ENCODE peak calls at places on chromosomes 7 and 10, in five cellular contexts. One of them, this sample, is unnamed.

GRCh38 chr10:120970595-120971529 is 119.7 kb downstream of the WDR11 start:
- DNase-seq in fibroblast of the aortic adventitia: no peak
- DNase-seq in GM12865: no peak
- DNase-seq in lower lobe of right lung: no peak
- DNase-seq in coronary artery: no peak
- DNase-seq in this sample: no peak

GRCh38 chr7:36207451-36208291 is 54.6 kb downstream of the EEPD1 start:
- DNase-seq in fibroblast of the aortic adventitia: peak
- DNase-seq in GM12865: no peak
- DNase-seq in lower lobe of right lung: peak
- DNase-seq in coronary artery: no peak
- DNase-seq in this sample: no peak

GRCh38 chr7:76011437-76011836 is 17.0 kb upstream of the TMEM120A start:
- DNase-seq in fibroblast of the aortic adventitia: peak
- DNase-seq in GM12865: no peak
- DNase-seq in lower lobe of right lung: no peak
- DNase-seq in coronary artery: no peak
- DNase-seq in this sample: no peak

GRCh38 chr7:114085592-114086490 is 167.0 kb upstream of the PPP1R3A start:
- DNase-seq in fibroblast of the aortic adventitia: peak
- DNase-seq in GM12865: peak
- DNase-seq in lower lobe of right lung: peak
- DNase-seq in coronary artery: peak
- DNase-seq in this sample: peak

GRCh38 chr10:78977761-78978305 is 90.9 kb upstream of the ZMIZ1 start:
- DNase-seq in fibroblast of the aortic adventitia: peak
- DNase-seq in GM12865: no peak
- DNase-seq in lower lobe of right lung: peak
- DNase-seq in coronary artery: no peak
- DNase-seq in this sample: no peak

GRCh38 chr7:17144313-17144712 is 154.1 kb upstream of the AHR start:
- DNase-seq in fibroblast of the aortic adventitia: peak
- DNase-seq in GM12865: no peak
- DNase-seq in lower lobe of right lung: no peak
- DNase-seq in coronary artery: no peak
- DNase-seq in this sample: no peak

GRCh38 chr7:93981480-93981874 is 22.7 kb downstream of the BET1 start:
- DNase-seq in fibroblast of the aortic adventitia: peak
- DNase-seq in GM12865: no peak
- DNase-seq in lower lobe of right lung: no peak
- DNase-seq in coronary artery: no peak
- DNase-seq in this sample: no peak

GRCh38 chr7:89618269-89618668 is 536.0 kb upstream of the STEAP1 start:
- DNase-seq in fibroblast of the aortic adventitia: no peak
- DNase-seq in GM12865: no peak
- DNase-seq in lower lobe of right lung: no peak
- DNase-seq in coronary artery: no peak
- DNase-seq in this sample: no peak

GRCh38 chr10:97444212-97444611 is 1.6 kb downstream of the EXOSC1 start:
- DNase-seq in fibroblast of the aortic adventitia: no peak
- DNase-seq in GM12865: no peak
- DNase-seq in lower lobe of right lung: no peak
- DNase-seq in coronary artery: no peak
- DNase-seq in this sample: no peak

GRCh38 chr7:91772100-91772794 is 108.3 kb downstream of the MTERF1 start:
- DNase-seq in fibroblast of the aortic adventitia: peak
- DNase-seq in GM12865: no peak
- DNase-seq in lower lobe of right lung: no peak
- DNase-seq in coronary artery: no peak
- DNase-seq in this sample: no peak

GRCh38 chr7:35728412-35729060 is 33.6 kb upstream of the HERPUD2 start:
- DNase-seq in fibroblast of the aortic adventitia: peak
- DNase-seq in GM12865: peak
- DNase-seq in lower lobe of right lung: no peak
- DNase-seq in coronary artery: no peak
- DNase-seq in this sample: no peak

GRCh38 chr10:58963101-58963534 is 213.3 kb upstream of the PHYHIPL start:
- DNase-seq in fibroblast of the aortic adventitia: no peak
- DNase-seq in GM12865: peak
- DNase-seq in lower lobe of right lung: no peak
- DNase-seq in coronary artery: no peak
- DNase-seq in this sample: no peak

GRCh38 chr10:44851881-44852280 is 59.3 kb upstream of the TMEM72 start:
- DNase-seq in fibroblast of the aortic adventitia: no peak
- DNase-seq in GM12865: no peak
- DNase-seq in lower lobe of right lung: no peak
- DNase-seq in coronary artery: no peak
- DNase-seq in this sample: no peak

GRCh38 chr7:106471686-106472440 is 187.1 kb upstream of the NAMPT start:
- DNase-seq in fibroblast of the aortic adventitia: no peak
- DNase-seq in GM12865: no peak
- DNase-seq in lower lobe of right lung: no peak
- DNase-seq in coronary artery: no peak
- DNase-seq in this sample: no peak

GRCh38 chr10:5930272-5930671 is 40.2 kb downstream of the FBH1 start:
- DNase-seq in fibroblast of the aortic adventitia: no peak
- DNase-seq in GM12865: no peak
- DNase-seq in lower lobe of right lung: no peak
- DNase-seq in coronary artery: no peak
- DNase-seq in this sample: no peak

GRCh38 chr10:45509491-45509890 is 135.5 kb downstream of the ALOX5 start:
- DNase-seq in fibroblast of the aortic adventitia: no peak
- DNase-seq in GM12865: no peak
- DNase-seq in lower lobe of right lung: no peak
- DNase-seq in coronary artery: no peak
- DNase-seq in this sample: no peak

GRCh38 chr7:130865408-130866236 is 131.6 kb upstream of the KLF14 start:
- DNase-seq in fibroblast of the aortic adventitia: peak
- DNase-seq in GM12865: no peak
- DNase-seq in lower lobe of right lung: no peak
- DNase-seq in coronary artery: no peak
- DNase-seq in this sample: no peak
- TF ChIP-seq CTCF in fibroblast of the aortic adventitia: peak
- TF ChIP-seq CTCF in GM12865: no peak
- TF ChIP-seq CTCF in lower lobe of right lung: no peak
- TF ChIP-seq CTCF in coronary artery: no peak
- TF ChIP-seq CTCF in this sample: no peak

DNA sequence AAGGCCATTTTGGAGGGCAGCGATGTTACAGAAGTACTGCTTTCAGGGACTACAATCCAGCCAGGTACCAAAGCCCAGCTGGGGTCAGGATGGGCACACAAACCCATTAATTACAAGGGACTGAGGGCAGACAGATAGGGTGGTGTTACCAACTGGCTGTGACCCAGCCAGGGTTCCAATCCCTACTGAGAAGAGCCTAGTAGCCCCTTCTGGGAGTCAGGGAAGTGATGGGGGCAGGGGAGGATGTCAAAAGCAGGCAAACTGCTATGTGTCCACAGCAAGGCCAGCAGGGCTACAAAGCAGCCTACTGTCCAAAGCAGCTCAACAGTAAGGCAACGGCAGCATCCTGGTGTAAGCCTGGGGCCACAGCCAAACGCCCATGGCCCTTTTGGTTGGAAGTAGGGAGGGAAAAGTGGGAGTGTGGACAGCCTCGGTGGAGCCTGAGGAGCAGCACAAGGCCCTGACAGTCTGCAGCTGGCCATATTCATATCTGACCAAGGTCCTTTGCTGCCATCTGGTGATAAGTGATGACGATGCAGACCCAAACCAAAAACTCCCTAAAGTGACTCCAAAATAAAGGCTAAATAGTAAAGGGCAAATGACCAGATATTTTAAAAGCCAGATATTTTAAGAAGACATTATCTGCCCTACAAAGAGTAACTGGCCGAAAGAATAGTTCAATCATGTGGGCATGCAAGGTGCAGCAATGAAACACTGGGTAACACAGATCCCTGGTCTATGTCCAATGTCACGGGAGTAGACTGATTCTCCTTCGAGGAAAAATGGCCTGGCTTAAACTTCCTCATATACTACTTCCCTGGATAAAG is 56.9 kb downstream of the XPNPEP1 start:
- DNase-seq in fibroblast of the aortic adventitia: no peak
- DNase-seq in GM12865: no peak
- DNase-seq in lower lobe of right lung: no peak
- DNase-seq in coronary artery: no peak
- DNase-seq in this sample: no peak
- TF ChIP-seq CTCF in fibroblast of the aortic adventitia: peak
- TF ChIP-seq CTCF in GM12865: no peak
- TF ChIP-seq CTCF in lower lobe of right lung: peak
- TF ChIP-seq CTCF in coronary artery: no peak
- TF ChIP-seq CTCF in this sample: peak

GRCh38 chr7:102473271-102473991 is 5.3 kb downstream of the POLR2J start:
- DNase-seq in fibroblast of the aortic adventitia: no peak
- DNase-seq in GM12865: no peak
- DNase-seq in lower lobe of right lung: peak
- DNase-seq in coronary artery: no peak
- DNase-seq in this sample: no peak
- TF ChIP-seq CTCF in fibroblast of the aortic adventitia: no peak
- TF ChIP-seq CTCF in GM12865: no peak
- TF ChIP-seq CTCF in lower lobe of right lung: no peak
- TF ChIP-seq CTCF in coronary artery: no peak
- TF ChIP-seq CTCF in this sample: no peak

GRCh38 chr7:112214887-112215286 is 8.4 kb downstream of the ZNF277 start:
- DNase-seq in fibroblast of the aortic adventitia: no peak
- DNase-seq in GM12865: no peak
- DNase-seq in lower lobe of right lung: no peak
- DNase-seq in coronary artery: no peak
- DNase-seq in this sample: no peak
- TF ChIP-seq CTCF in fibroblast of the aortic adventitia: no peak
- TF ChIP-seq CTCF in GM12865: no peak
- TF ChIP-seq CTCF in lower lobe of right lung: no peak
- TF ChIP-seq CTCF in coronary artery: no peak
- TF ChIP-seq CTCF in this sample: no peak

GRCh38 chr7:99929730-99930053 is 272 bp upstream of the GJC3 start:
- DNase-seq in fibroblast of the aortic adventitia: no peak
- DNase-seq in GM12865: no peak
- DNase-seq in lower lobe of right lung: no peak
- DNase-seq in coronary artery: no peak
- DNase-seq in this sample: no peak
- TF ChIP-seq CTCF in fibroblast of the aortic adventitia: no peak
- TF ChIP-seq CTCF in GM12865: no peak
- TF ChIP-seq CTCF in lower lobe of right lung: no peak
- TF ChIP-seq CTCF in coronary artery: no peak
- TF ChIP-seq CTCF in this sample: no peak

GRCh38 chr7:4642468-4643203 is 39.5 kb upstream of the FOXK1 start:
- DNase-seq in fibroblast of the aortic adventitia: peak
- DNase-seq in GM12865: peak
- DNase-seq in lower lobe of right lung: no peak
- DNase-seq in coronary artery: no peak
- DNase-seq in this sample: no peak

GRCh38 chr7:4641091-4641666 is 40.9 kb upstream of the FOXK1 start:
- DNase-seq in fibroblast of the aortic adventitia: peak
- DNase-seq in GM12865: no peak
- DNase-seq in lower lobe of right lung: no peak
- DNase-seq in coronary artery: no peak
- DNase-seq in this sample: no peak

GRCh38 chr7:4638781-4639575 is 43.1 kb upstream of the FOXK1 start:
- DNase-seq in fibroblast of the aortic adventitia: no peak
- DNase-seq in GM12865: peak
- DNase-seq in lower lobe of right lung: no peak
- DNase-seq in coronary artery: no peak
- DNase-seq in this sample: no peak

GRCh38 chr7:4645241-4645640 is 36.9 kb upstream of the FOXK1 start:
- DNase-seq in fibroblast of the aortic adventitia: peak
- DNase-seq in GM12865: no peak
- DNase-seq in lower lobe of right lung: no peak
- DNase-seq in coronary artery: no peak
- DNase-seq in this sample: no peak

DNA sequence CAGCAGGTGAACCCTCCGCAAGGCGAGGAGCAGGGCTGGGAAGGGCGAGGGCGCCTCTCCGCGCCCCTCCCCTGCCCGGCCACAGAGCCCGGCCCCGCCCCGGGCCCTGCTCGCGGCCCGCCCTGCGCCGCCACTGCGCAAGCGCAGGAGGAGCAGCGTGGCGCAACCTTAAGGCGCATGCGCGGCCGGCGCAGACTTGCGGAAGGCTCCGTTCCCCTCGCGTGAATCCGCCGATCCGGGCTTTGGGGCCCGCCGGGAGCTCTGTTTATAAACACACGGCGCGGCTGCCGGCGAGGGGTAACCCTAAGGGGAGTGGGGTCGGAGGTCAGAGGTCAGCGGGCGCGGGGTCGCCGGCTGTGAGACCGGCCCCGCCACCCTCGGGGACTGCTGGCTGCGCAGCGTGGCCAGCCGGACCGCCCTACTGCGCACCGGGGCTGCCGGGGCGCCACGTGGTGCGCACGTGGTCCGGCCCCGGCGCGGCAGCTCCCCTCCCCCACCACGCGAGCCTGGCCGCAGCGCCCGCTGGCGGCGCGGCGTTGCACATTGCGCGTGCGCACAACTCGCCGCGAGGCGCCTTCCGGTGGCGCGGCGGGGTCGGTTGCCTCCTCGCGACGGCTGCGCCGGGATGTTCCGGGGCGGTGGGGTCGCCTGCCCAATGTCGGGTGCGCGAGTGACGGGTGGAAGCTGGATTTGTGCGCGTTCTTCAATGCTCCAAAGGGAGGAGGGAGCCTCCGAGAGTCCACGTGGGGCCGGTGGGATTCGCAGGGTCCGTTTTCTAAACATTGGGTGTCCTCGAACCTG is 40.2 kb upstream of the FOXK1 start:
- DNase-seq in fibroblast of the aortic adventitia: peak
- DNase-seq in GM12865: peak
- DNase-seq in lower lobe of right lung: peak
- DNase-seq in coronary artery: peak
- DNase-seq in this sample: peak
- TF ChIP-seq CTCF in fibroblast of the aortic adventitia: peak
- TF ChIP-seq CTCF in GM12865: peak
- TF ChIP-seq CTCF in lower lobe of right lung: peak
- TF ChIP-seq CTCF in coronary artery: peak
- TF ChIP-seq CTCF in this sample: peak

GRCh38 chr7:133854739-133855138 is 272.4 kb upstream of the LRGUK start:
- DNase-seq in fibroblast of the aortic adventitia: peak
- DNase-seq in GM12865: peak
- DNase-seq in lower lobe of right lung: no peak
- DNase-seq in coronary artery: no peak
- DNase-seq in this sample: peak
- TF ChIP-seq CTCF in fibroblast of the aortic adventitia: peak
- TF ChIP-seq CTCF in GM12865: peak
- TF ChIP-seq CTCF in lower lobe of right lung: peak
- TF ChIP-seq CTCF in coronary artery: no peak
- TF ChIP-seq CTCF in this sample: peak

DNA sequence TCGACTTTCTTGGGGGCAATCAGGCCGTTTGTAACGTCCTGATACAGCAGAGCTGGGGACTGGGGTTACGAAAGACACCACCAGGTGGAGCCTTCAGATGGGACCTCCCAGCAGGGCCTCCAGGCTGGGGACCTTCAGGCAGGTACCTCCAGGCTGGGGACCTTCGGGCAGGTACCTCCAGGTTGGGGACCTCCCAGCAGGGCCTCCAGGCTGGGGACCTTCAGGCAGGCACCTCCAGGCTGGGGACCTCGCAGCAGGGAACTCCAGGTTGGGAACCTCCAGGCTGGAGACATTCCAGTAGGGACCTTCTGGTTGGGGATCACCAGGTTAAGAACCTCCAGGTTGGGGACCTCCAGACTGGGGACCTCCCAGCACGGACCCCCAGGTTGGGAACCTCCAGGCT is 23.5 kb upstream of the GPR146 start:
- DNase-seq in fibroblast of the aortic adventitia: no peak
- DNase-seq in GM12865: no peak
- DNase-seq in lower lobe of right lung: no peak
- DNase-seq in coronary artery: no peak
- DNase-seq in this sample: no peak
- TF ChIP-seq CTCF in fibroblast of the aortic adventitia: no peak
- TF ChIP-seq CTCF in GM12865: peak
- TF ChIP-seq CTCF in lower lobe of right lung: no peak
- TF ChIP-seq CTCF in coronary artery: no peak
- TF ChIP-seq CTCF in this sample: peak